ENCODE peak calls at places on chromosomes 12 and 14, in nine cellular contexts. X is heart left ventricle, W is right lobe of liver, Y is uterus, N is sigmoid colon, F is A549, H is gastrocnemius medialis, O is H1, T is adrenal gland. E is an unnamed sample.

GRCh38 chr12:60494249-60494648 is 898.4 kb downstream of the SLC16A7 start:
- DNase-seq in X (no peak), W (no peak), Y (no peak), N (no peak), F (peak), H (no peak), O (no peak), T (no peak), E (no peak)

GRCh38 chr14:61526405-61527312 is 168.7 kb upstream of the HIF1A start:
- DNase-seq in X (no peak), W (peak), Y (no peak), N (no peak), F (no peak), H (peak), O (no peak), T (peak), E (peak)

GRCh38 chr12:7369274-7369729 is 65.4 kb downstream of the ACSM4 start:
- DNase-seq in X (peak), W (no peak), Y (no peak), N (no peak), F (no peak), H (peak), O (no peak), T (no peak), E (no peak)

GRCh38 chr12:3962661-3963483 is 89.7 kb upstream of the PARP11 start:
- DNase-seq in X (no peak), W (no peak), Y (no peak), N (no peak), F (no peak), H (peak), O (no peak), T (no peak), E (peak)

GRCh38 chr12:46373303-46374182 is 970 bp upstream of the SLC38A2 start:
- DNase-seq in X (peak), W (peak), Y (peak), N (peak), F (no peak), H (peak), O (no peak), T (peak), E (peak)

GRCh38 chr14:22848391-22849164 is 12.2 kb downstream of the MMP14 start:
- DNase-seq in X (peak), W (no peak), Y (peak), N (peak), F (no peak), H (peak), O (no peak), T (no peak), E (no peak)

GRCh38 chr14:37903561-37904191 is 304.0 kb upstream of the SSTR1 start:
- DNase-seq in X (no peak), W (no peak), Y (no peak), N (no peak), F (peak), H (no peak), O (no peak), T (no peak), E (no peak)

GRCh38 chr14:105087963-105088811 is 23.0 kb upstream of the GPR132 start:
- DNase-seq in X (peak), W (peak), Y (peak), N (peak), F (peak), H (no peak), O (no peak), T (no peak), E (peak)

GRCh38 chr14:101963611-101964296 is 619 bp upstream of the DYNC1H1 start:
- DNase-seq in X (no peak), W (no peak), Y (peak), N (no peak), F (no peak), H (no peak), O (no peak), T (peak), E (no peak)

GRCh38 chr12:3336606-3337311 is 154.2 kb upstream of the PRMT8 start:
- DNase-seq in X (peak), W (no peak), Y (no peak), N (peak), F (no peak), H (no peak), O (no peak), T (peak), E (peak)

GRCh38 chr12:49121047-49121696 is 10.0 kb downstream of the TUBA1B start:
- DNase-seq in X (peak), W (peak), Y (no peak), N (peak), F (peak), H (peak), O (peak), T (peak), E (peak)

GRCh38 chr14:83133986-83134664 is 1600.5 kb upstream of the SEL1L start:
- DNase-seq in X (no peak), W (no peak), Y (no peak), N (no peak), F (no peak), H (no peak), O (no peak), T (no peak), E (no peak)

GRCh38 chr12:84814664-84815245 is 97.8 kb downstream of the SLC6A15 start:
- DNase-seq in X (no peak), W (no peak), Y (no peak), N (no peak), F (no peak), H (no peak), O (no peak), T (no peak), E (no peak)

GRCh38 chr12:114700392-114701103 is 16.6 kb upstream of the TBX3 start:
- DNase-seq in X (no peak), W (no peak), Y (no peak), N (no peak), F (no peak), H (no peak), O (no peak), T (no peak), E (no peak)

GRCh38 chr14:21264025-21264801 is 5.0 kb downstream of the HNRNPC start:
- DNase-seq in X (no peak), W (no peak), Y (no peak), N (no peak), F (no peak), H (no peak), O (no peak), T (no peak), E (no peak)

GRCh38 chr14:90342327-90342726 is 10.6 kb upstream of the NRDE2 start:
- DNase-seq in X (no peak), W (no peak), Y (no peak), N (no peak), F (no peak), H (no peak), O (no peak), T (no peak), E (no peak)

GRCh38 chr12:90978117-90978770 is 23.3 kb upstream of the CCER1 start:
- DNase-seq in X (no peak), W (no peak), Y (peak), N (no peak), F (peak), H (no peak), O (no peak), T (no peak), E (no peak)

GRCh38 chr12:31519525-31519924 is 71.4 kb downstream of the DENND5B start:
- DNase-seq in X (no peak), W (no peak), Y (no peak), N (no peak), F (no peak), H (no peak), O (no peak), T (no peak), E (no peak)

GRCh38 chr14:97584528-97584927 is 787.3 kb downstream of the VRK1 start:
- DNase-seq in X (no peak), W (no peak), Y (no peak), N (no peak), F (no peak), H (no peak), O (no peak), T (no peak), E (no peak)

GRCh38 chr14:95765016-95765415 is 51.1 kb upstream of the TCL1A start:
- DNase-seq in X (no peak), W (no peak), Y (no peak), N (no peak), F (no peak), H (no peak), O (no peak), T (no peak), E (no peak)

GRCh38 chr14:74663884-74664283 is 49.0 kb downstream of the AREL1 start:
- DNase-seq in X (no peak), W (no peak), Y (no peak), N (peak), F (no peak), H (peak), O (no peak), T (no peak), E (peak)

GRCh38 chr12:14366211-14366762 is 805 bp downstream of the ATF7IP start:
- DNase-seq in X (no peak), W (no peak), Y (no peak), N (no peak), F (peak), H (no peak), O (no peak), T (no peak), E (peak)

GRCh38 chr12:29223936-29224921 is 75.2 kb downstream of the FAR2 start:
- DNase-seq in X (no peak), W (no peak), Y (no peak), N (no peak), F (no peak), H (no peak), O (no peak), T (no peak), E (no peak)

GRCh38 chr14:52329678-52330376 is 15.7 kb downstream of the PTGER2 start:
- DNase-seq in X (no peak), W (no peak), Y (no peak), N (no peak), F (no peak), H (no peak), O (no peak), T (no peak), E (no peak)

GRCh38 chr12:2664721-2665577 is 129.8 kb upstream of the FKBP4 start:
- DNase-seq in X (no peak), W (no peak), Y (no peak), N (peak), F (no peak), H (no peak), O (no peak), T (peak), E (no peak)

GRCh38 chr12:401235-402126 is at the start of gene CCDC77:
- DNase-seq in X (peak), W (peak), Y (peak), N (peak), F (peak), H (peak), O (peak), T (peak), E (peak)

GRCh38 chr12:105698047-105698446 is 367.6 kb downstream of the C12orf75 start:
- DNase-seq in X (no peak), W (no peak), Y (no peak), N (no peak), F (no peak), H (no peak), O (no peak), T (no peak), E (no peak)

GRCh38 chr12:3161861-3162260 is 84.7 kb downstream of the TSPAN9 start:
- DNase-seq in X (no peak), W (no peak), Y (no peak), N (no peak), F (no peak), H (no peak), O (no peak), T (no peak), E (no peak)

GRCh38 chr14:71620401-71620800 is 311.8 kb upstream of the RGS6 start:
- DNase-seq in X (no peak), W (no peak), Y (no peak), N (no peak), F (no peak), H (no peak), O (no peak), T (no peak), E (no peak)

GRCh38 chr12:50482566-50482965 is 22.2 kb upstream of the DIP2B start:
- DNase-seq in X (no peak), W (no peak), Y (no peak), N (no peak), F (no peak), H (no peak), O (no peak), T (no peak), E (no peak)

GRCh38 chr14:91751719-91752118 is 19.8 kb upstream of the CATSPERB start:
- DNase-seq in X (no peak), W (no peak), Y (no peak), N (no peak), F (no peak), H (no peak), O (no peak), T (no peak), E (no peak)

GRCh38 chr14:22822017-22822618 is 6.9 kb upstream of the SLC7A7 start:
- DNase-seq in X (no peak), W (no peak), Y (peak), N (peak), F (no peak), H (no peak), O (no peak), T (no peak), E (peak)

GRCh38 chr12:112979281-112979680 is 962 bp downstream of the OAS2 start:
- DNase-seq in X (peak), W (no peak), Y (no peak), N (no peak), F (no peak), H (no peak), O (no peak), T (no peak), E (no peak)
- TF ChIP-seq POLR2A in X (no peak), W (no peak), Y (no peak), N (no peak), F (no peak), H (no peak), O (no peak), T (no peak), E (no peak)

DNA sequence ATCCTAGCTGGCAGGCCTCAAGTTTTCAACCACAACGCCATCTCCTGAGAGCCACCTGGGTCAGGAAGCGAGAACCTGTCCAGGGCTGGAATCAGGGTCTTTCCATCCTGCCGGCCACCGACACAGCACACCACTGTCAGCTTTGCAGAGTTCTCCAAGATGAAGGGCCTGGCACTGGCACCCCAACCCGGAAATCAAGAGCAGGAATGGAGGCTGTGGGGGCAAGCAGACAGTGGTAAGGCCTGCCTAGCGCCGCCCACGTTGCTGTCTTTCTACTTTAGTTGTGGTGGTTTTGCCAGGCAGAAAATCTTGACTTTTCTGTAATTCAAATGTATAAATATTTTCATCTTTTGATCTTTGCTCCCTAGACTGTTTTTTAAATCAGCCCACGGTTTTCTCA is 90.7 kb downstream of the ITPK1 start:
- DNase-seq in X (no peak), W (no peak), Y (no peak), N (no peak), F (no peak), H (no peak), O (no peak), T (no peak), E (no peak)
- H3K27ac ChIP-seq in X (no peak), W (no peak), Y (no peak), N (no peak), F (no peak), H (no peak), O (no peak), T (no peak), E (no peak)

GRCh38 chr14:106372870-106373657 is 846.7 kb downstream of the TMEM121 start:
- DNase-seq in X (peak), W (peak), Y (no peak), N (no peak), F (peak), H (no peak), O (no peak), T (no peak), E (peak)
- TF ChIP-seq CTCF in X (peak), W (peak), Y (no peak), N (no peak), F (peak), H (no peak), O (peak), T (peak), E (no peak)

GRCh38 chr14:77071938-77072388 is 26.1 kb upstream of the CIPC start:
- DNase-seq in X (no peak), W (no peak), Y (no peak), N (no peak), F (no peak), H (no peak), O (no peak), T (no peak), E (no peak)
- TF ChIP-seq POLR2A in X (no peak), W (no peak), Y (no peak), N (no peak), F (no peak), H (no peak), O (no peak), T (no peak), E (no peak)

GRCh38 chr14:44658389-44658696 is 151.3 kb upstream of the FSCB start:
- DNase-seq in X (no peak), W (no peak), Y (no peak), N (no peak), F (no peak), H (no peak), O (no peak), T (no peak), E (no peak)

GRCh38 chr14:44652640-44653039 is 145.6 kb upstream of the FSCB start:
- DNase-seq in X (no peak), W (no peak), Y (no peak), N (no peak), F (no peak), H (no peak), O (no peak), T (no peak), E (no peak)

GRCh38 chr14:44662250-44662891 is 155.3 kb upstream of the FSCB start:
- DNase-seq in X (no peak), W (no peak), Y (no peak), N (no peak), F (no peak), H (no peak), O (no peak), T (no peak), E (no peak)

GRCh38 chr14:44657153-44657552 is 150.1 kb upstream of the FSCB start:
- DNase-seq in X (no peak), W (no peak), Y (no peak), N (no peak), F (no peak), H (no peak), O (no peak), T (no peak), E (no peak)

GRCh38 chr14:44657688-44658388 is 150.8 kb upstream of the FSCB start:
- DNase-seq in X (no peak), W (no peak), Y (no peak), N (no peak), F (peak), H (no peak), O (no peak), T (no peak), E (no peak)
- H3K27ac ChIP-seq in X (no peak), W (no peak), Y (no peak), N (no peak), F (no peak), H (no peak), O (no peak), T (no peak), E (no peak)

DNA sequence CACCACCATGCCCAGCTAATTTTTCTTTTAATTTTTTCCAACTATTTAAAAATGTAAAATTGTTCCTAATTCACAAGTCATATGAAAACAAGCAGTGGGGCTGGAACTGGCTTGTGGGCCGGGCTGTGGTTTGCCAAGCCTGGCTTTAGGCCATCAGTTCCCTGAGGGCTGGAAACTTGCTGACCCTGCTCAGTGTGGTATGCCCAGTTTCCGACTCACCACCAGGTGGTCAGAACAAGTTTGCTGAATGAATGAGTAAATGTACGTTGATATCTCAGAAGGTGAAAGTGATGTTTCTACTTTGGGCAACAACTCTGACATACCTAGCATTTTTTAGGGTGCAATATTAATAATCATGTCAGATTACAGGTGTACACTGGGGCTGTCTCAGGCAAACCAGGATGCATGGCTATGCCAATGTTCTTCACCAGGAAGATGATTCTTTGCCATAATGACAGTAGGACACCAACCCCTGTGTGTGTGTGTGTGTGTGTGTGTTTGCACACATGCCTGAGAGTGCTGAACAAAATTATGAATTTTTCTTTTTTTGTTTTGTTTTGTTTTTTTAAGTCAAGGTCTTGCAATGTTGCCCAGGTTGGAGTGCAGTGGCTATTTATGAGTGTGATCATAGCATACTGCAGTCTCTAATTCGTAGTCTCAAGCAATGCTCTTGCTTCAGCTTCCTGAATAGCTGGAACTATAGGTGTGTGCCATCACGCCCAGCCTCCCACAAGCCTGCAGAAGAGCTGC is 106.1 kb downstream of the PTPN11 start:
- DNase-seq in X (no peak), W (no peak), Y (no peak), N (no peak), F (peak), H (no peak), O (no peak), T (no peak), E (no peak)
- TF ChIP-seq CTCF in X (no peak), W (no peak), Y (no peak), N (no peak), F (no peak), H (no peak), O (peak), T (no peak), E (peak)